ENCODE peak calls at places on chromosomes 5 and 9, in eight cellular contexts. R, A, Z, F, Q, D, I and L are unnamed samples.

GRCh38 chr5:147733075-147733474 is 49.5 kb downstream of the JAKMIP2 start:
- DNase-seq in D (no peak), I (no peak), Z (no peak), A (no peak), F (no peak), R (no peak), Q (no peak), L (no peak)

GRCh38 chr9:91151014-91151740 is 210.5 kb downstream of the AUH start:
- DNase-seq in Z (no peak), F (no peak), R (no peak), A (peak; percentile 43), D (no peak), Q (peak; percentile 50), I (no peak), L (no peak)

GRCh38 chr5:133466551-133467324 is 145.6 kb downstream of the FSTL4 start:
- DNase-seq in I (no peak), D (no peak), A (no peak), R (no peak), Z (no peak), Q (no peak), F (no peak), L (no peak)

GRCh38 chr5:76808142-76808691 is 10.6 kb upstream of the F2RL1 start:
- DNase-seq in F (no peak), D (no peak), I (no peak), Q (no peak), Z (no peak), A (no peak), R (peak; percentile 93), L (no peak)

GRCh38 chr5:34655354-34655991 is 655 bp upstream of the RAI14 start:
- DNase-seq in A (peak; percentile 79), D (no peak), R (peak; percentile 9), Z (peak; percentile 48), F (no peak), I (peak; percentile 51), Q (peak; percentile 21), L (peak; percentile 72)

GRCh38 chr5:17378346-17378984 is 119.6 kb upstream of the TAF11L2 start:
- DNase-seq in F (no peak), R (no peak), I (no peak), A (peak; percentile 64), Z (peak; percentile 49), D (no peak), Q (no peak), L (no peak)

GRCh38 chr9:114003756-114004155 is 74.3 kb downstream of the AMBP start:
- DNase-seq in F (no peak), D (no peak), R (peak; percentile 1), Q (no peak), I (no peak), Z (no peak), A (peak; percentile 17), L (no peak)

GRCh38 chr9:26744362-26744965 is 148.1 kb downstream of the CAAP1 start:
- DNase-seq in I (no peak), F (no peak), R (no peak), Q (no peak), D (no peak), Z (peak; percentile 38), A (peak; percentile 50), L (no peak)

GRCh38 chr5:69367697-69368279 is 1.5 kb downstream of the AK6 start:
- DNase-seq in F (no peak), Q (no peak), Z (peak; percentile 4), D (no peak), R (peak; percentile 15), I (no peak), A (no peak), L (no peak)

GRCh38 chr5:111997308-111998159 is 240.5 kb upstream of the NREP start:
- DNase-seq in D (no peak), R (no peak), F (peak; percentile 58), Z (peak; percentile 96), Q (no peak), I (no peak), A (peak; percentile 97), L (peak; percentile 94)

GRCh38 chr5:170338933-170339779 is 41.6 kb upstream of the LCP2 start:
- DNase-seq in A (no peak), F (no peak), R (no peak), Q (peak; percentile 63), I (peak; percentile 33), Z (no peak), D (no peak), L (no peak)

GRCh38 chr9:16247188-16247875 is 623.1 kb downstream of the BNC2 start:
- DNase-seq in Q (no peak), D (no peak), R (no peak), F (peak; percentile 56), A (peak; percentile 46), I (no peak), Z (peak; percentile 90), L (peak; percentile 87)

GRCh38 chr9:113298311-113298710 is 4.9 kb downstream of the RNF183 start:
- DNase-seq in Z (no peak), R (no peak), F (no peak), I (no peak), Q (no peak), D (no peak), A (no peak), L (no peak)

GRCh38 chr5:112694853-112695709 is 42.6 kb upstream of the APC start:
- DNase-seq in I (no peak), A (peak; percentile 76), Z (no peak), D (no peak), R (no peak), F (no peak), Q (no peak), L (peak; percentile 16)

GRCh38 chr5:109701252-109701651 is 11.5 kb downstream of the MAN2A1 start:
- DNase-seq in A (no peak), I (no peak), R (no peak), D (no peak), Q (no peak), F (no peak), Z (peak; percentile 10), L (no peak)

GRCh38 chr5:76737846-76738245 is 21.9 kb downstream of the F2R start:
- DNase-seq in Z (no peak), R (no peak), A (no peak), Q (no peak), I (no peak), F (no peak), D (no peak), L (no peak)

GRCh38 chr9:111900934-111901612 is 4.5 kb downstream of the UGCG start:
- DNase-seq in A (no peak), I (no peak), D (no peak), F (no peak), Q (no peak), Z (no peak), R (no peak), L (no peak)

GRCh38 chr5:32489791-32490581 is 45.4 kb upstream of the ZFR start:
- DNase-seq in Q (peak; percentile 70), A (peak; percentile 87), I (peak; percentile 76), Z (peak; percentile 86), R (peak; percentile 93), F (peak; percentile 82), D (peak; percentile 82), L (peak; percentile 25)

GRCh38 chr9:115650768-115651167 is 502.8 kb upstream of the PAPPA start:
- DNase-seq in Q (no peak), I (no peak), A (peak; percentile 84), F (no peak), D (no peak), Z (no peak), R (no peak), L (no peak)

GRCh38 chr9:99075246-99075912 is 29.5 kb upstream of the TGFBR1 start:
- DNase-seq in A (peak; percentile 29), Q (no peak), I (no peak), F (no peak), R (no peak), D (no peak), Z (peak; percentile 63), L (no peak)

DNA sequence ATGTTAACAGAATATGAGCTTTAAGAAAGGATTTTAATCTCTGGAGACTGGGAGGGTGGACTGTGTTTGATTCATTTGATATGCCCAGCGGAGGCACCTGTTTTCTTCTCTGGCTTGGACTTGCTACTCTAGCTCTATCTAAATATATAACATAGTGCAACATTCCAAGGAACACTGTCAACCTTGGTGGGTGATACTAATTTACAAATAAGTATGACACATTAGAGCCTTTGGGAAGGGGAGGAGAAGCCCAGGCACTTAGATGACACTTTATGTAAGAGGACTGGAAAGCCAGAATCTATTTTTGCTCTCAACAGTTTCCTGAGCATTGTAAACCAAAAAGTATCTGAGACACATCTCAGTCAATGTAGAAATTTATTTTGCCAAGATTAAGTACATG is 83.4 kb upstream of the SHISAL2B start:
- DNase-seq in I (no peak), A (no peak), F (no peak), R (no peak), Z (no peak), D (no peak), Q (no peak), L (no peak)
- H3K4me3 ChIP-seq in I (no peak overlapping the region), A (no peak overlapping the region), F (no peak overlapping the region), R (no peak overlapping the region), Z (no peak overlapping the region), D (no peak overlapping the region), Q (no peak overlapping the region), L (no peak overlapping the region)

GRCh38 chr5:82719368-82719767 is 357.8 kb downstream of the TMEM167A start:
- DNase-seq in I (no peak), Q (no peak), R (no peak), D (no peak), F (no peak), A (peak; percentile 78), Z (peak; percentile 3), L (no peak)
- H3K4me3 ChIP-seq in I (no peak overlapping the region), Q (no peak overlapping the region), R (no peak overlapping the region), D (no peak overlapping the region), F (no peak overlapping the region), A (no peak overlapping the region), Z (no peak overlapping the region), L (no peak overlapping the region)

DNA sequence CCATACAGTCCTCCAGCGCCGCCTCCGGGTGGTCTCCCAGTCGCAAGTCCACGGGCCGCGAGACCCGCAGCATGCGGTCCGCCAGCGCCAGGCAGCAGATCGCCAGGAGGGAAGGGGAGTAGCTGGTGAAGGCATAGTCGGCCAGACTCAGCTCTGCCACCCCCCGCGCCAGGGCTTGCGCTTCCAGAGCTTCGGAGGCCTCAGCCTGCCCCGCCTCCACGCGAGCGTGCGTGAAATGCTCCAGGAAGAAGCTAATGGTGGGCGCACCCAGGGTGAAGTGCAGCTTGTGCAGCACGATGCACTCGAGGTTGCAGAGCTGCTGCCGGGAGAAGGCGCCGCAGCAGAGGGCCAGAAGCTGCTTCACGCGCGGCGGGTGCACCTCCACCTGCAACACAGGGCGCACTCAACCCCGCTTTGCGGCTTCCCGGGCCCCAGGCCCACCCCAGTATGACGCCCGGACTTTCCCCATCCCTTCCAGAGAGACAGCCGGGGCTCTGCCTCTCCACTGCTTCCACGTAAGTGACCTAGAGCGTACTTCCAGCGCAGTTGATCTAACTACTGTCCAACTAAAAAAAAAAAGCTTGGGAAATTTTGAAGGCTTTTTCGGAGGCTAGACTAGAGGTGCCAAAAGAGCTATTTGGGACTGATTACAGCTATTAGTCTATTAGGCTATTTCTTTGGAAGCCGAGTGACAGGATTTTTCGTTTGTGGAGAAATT is 1.8 kb downstream of the CCNO start:
- DNase-seq in F (no peak), I (peak; percentile 51), R (peak; percentile 67), Q (no peak), Z (no peak), D (no peak), A (no peak), L (no peak)
- H3K4me3 ChIP-seq in F (no peak overlapping the region), I (no peak overlapping the region), R (peak overlapping the region; percentile 65), Q (peak overlapping the region; percentile 61), Z (peak overlapping the region; percentile 83), D (peak overlapping the region; percentile 73), A (no peak overlapping the region), L (peak overlapping the region; percentile 71)

DNA sequence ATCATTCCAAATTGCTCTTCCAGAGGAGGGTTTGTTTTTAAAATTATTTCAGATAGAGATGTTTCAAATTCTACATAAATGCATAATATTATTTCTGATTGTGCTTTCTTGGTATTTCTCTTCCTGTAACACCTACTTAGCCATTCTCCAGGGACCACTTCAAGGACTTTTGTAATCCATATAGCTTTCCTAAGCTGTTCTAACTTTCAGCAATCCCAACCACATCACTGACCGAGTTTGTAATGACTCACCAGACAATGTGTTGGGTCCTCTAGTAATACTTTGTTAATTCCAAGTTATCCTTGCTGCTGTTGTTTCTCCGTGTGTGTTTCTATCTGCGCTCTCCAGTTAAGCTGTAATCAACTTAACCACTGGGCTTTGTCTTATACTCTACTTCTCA is 143.6 kb upstream of the CCDC152 start:
- DNase-seq in Q (no peak), Z (peak; percentile 43), I (no peak), D (no peak), F (no peak), R (no peak), A (peak; percentile 56), L (no peak)
- H3K4me3 ChIP-seq in Q (no peak overlapping the region), Z (no peak overlapping the region), I (no peak overlapping the region), D (no peak overlapping the region), F (no peak overlapping the region), R (no peak overlapping the region), A (no peak overlapping the region), L (no peak overlapping the region)